ENCODE peak calls at places on chromosomes 5 and 9, in eight cellular contexts. D is effector memory CD4-positive, alpha-beta T cell; K is SK-N-SH; E is WERI-Rb-1; V is GM23248; I is RKO; M is SHP77; X is GDM1. U is an unnamed sample.

GRCh38 chr5:159050408-159051091 is 49.2 kb downstream of the EBF1 start:
- DNase-seq in D (no peak), K (no peak), E (no peak), V (peak; percentile 91), I (no peak), M (no peak), X (no peak), U (no peak)

GRCh38 chr9:115209601-115210306 is 91.8 kb upstream of the TNC start:
- DNase-seq in D (no peak), K (no peak), E (no peak), V (peak; percentile 56), I (no peak), M (no peak), X (no peak), U (peak; percentile 46)

GRCh38 chr5:32692066-32692746 is 18.9 kb upstream of the NPR3 start:
- DNase-seq in D (no peak), K (no peak), E (no peak), V (peak; percentile 76), I (no peak), M (no peak), X (no peak), U (peak; percentile 77)

GRCh38 chr5:140351609-140352334 is 5.4 kb upstream of the HBEGF start:
- DNase-seq in D (peak; percentile 15), K (peak; percentile 66), E (peak; percentile 53), V (peak; percentile 71), I (peak; percentile 65), M (peak; percentile 60), X (peak; percentile 43), U (peak; percentile 69)

GRCh38 chr5:65880673-65881072 is 45.7 kb upstream of the ERBIN start:
- DNase-seq in D (no peak), K (no peak), E (no peak), V (no peak), I (no peak), M (peak; percentile 8), X (no peak), U (no peak)

GRCh38 chr5:175444060-175444904 is at the start of gene DRD1:
- DNase-seq in D (no peak), K (peak; percentile 84), E (peak; percentile 33), V (peak; percentile 59), I (no peak), M (no peak), X (no peak), U (no peak)

GRCh38 chr5:177985430-177986040 is 10.5 kb downstream of the PROP1 start:
- DNase-seq in D (no peak), K (no peak), E (no peak), V (no peak), I (no peak), M (no peak), X (no peak), U (no peak)

GRCh38 chr5:125093776-125094175 is 347.3 kb upstream of the ZNF608 start:
- DNase-seq in D (no peak), K (no peak), E (no peak), V (peak; percentile 92), I (peak; percentile 69), M (no peak), X (no peak), U (peak; percentile 75)

GRCh38 chr9:99921875-99922710 is 15.6 kb downstream of the STX17 start:
- DNase-seq in D (no peak), K (no peak), E (no peak), V (no peak), I (no peak), M (no peak), X (no peak), U (no peak)

GRCh38 chr5:79318935-79319614 is 83.1 kb downstream of the JMY start:
- DNase-seq in D (no peak), K (no peak), E (no peak), V (peak; percentile 88), I (peak; percentile 77), M (no peak), X (no peak), U (peak; percentile 75)

GRCh38 chr5:43106290-43106638 is 14.4 kb upstream of the ZNF131 start:
- DNase-seq in D (no peak), K (no peak), E (no peak), V (no peak), I (no peak), M (no peak), X (no peak), U (no peak)